ENCODE peak calls at places on chromosomes 13 and 19, in four cellular contexts. R is mammary epithelial cell; U is CD4-positive, alpha-beta T cell; S is left ventricle myocardium inferior. X is an unnamed sample.

GRCh38 chr13:60402022-60402421 is 5.0 kb downstream of the TDRD3 start:
- DNase-seq in R (peak), U (no peak), S (no peak), X (no peak)

GRCh38 chr13:31739226-31739625 is at the start of gene RXFP2:
- DNase-seq in R (no peak), U (no peak), S (no peak), X (no peak)

GRCh38 chr13:39603424-39603947 is 493 bp upstream of the LHFPL6 start:
- DNase-seq in R (no peak), U (no peak), S (no peak), X (no peak)

GRCh38 chr19:27774337-27774736 is 1438.6 kb downstream of the UQCRFS1 start:
- DNase-seq in R (no peak), U (no peak), S (no peak), X (no peak)

GRCh38 chr19:41746593-41747227 is 8.6 kb upstream of the CEACAM6 start:
- DNase-seq in R (peak), U (peak), S (no peak), X (no peak)

GRCh38 chr13:20165417-20166257 is 4.8 kb upstream of the GJA3 start:
- DNase-seq in R (no peak), U (no peak), S (no peak), X (no peak)

GRCh38 chr13:23383151-23383550 is 50.4 kb downstream of the SACS start:
- DNase-seq in R (no peak), U (no peak), S (no peak), X (no peak)

GRCh38 chr19:29576761-29577661 is 29.1 kb upstream of the POP4 start:
- DNase-seq in R (peak), U (no peak), S (no peak), X (no peak)

GRCh38 chr13:42561752-42562467 is 12.0 kb upstream of the TNFSF11 start:
- DNase-seq in R (no peak), U (no peak), S (no peak), X (no peak)

GRCh38 chr19:4379383-4380253 is 20.7 kb downstream of the SH3GL1 start:
- DNase-seq in R (peak), U (no peak), S (no peak), X (peak)

GRCh38 chr19:41945135-41945766 is 13.9 kb downstream of the RABAC1 start:
- DNase-seq in R (no peak), U (peak), S (no peak), X (no peak)

GRCh38 chr13:114285166-114285808 is 3.9 kb downstream of the UPF3A start:
- DNase-seq in R (peak), U (no peak), S (no peak), X (no peak)

GRCh38 chr19:29514525-29515232 is 11.1 kb upstream of the VSTM2B start:
- DNase-seq in R (no peak), U (no peak), S (no peak), X (no peak)

GRCh38 chr13:20869540-20869939 is 33.0 kb downstream of the XPO4 start:
- DNase-seq in R (no peak), U (no peak), S (no peak), X (no peak)

GRCh38 chr19:13091400-13092161 is 11.1 kb downstream of the LYL1 start:
- DNase-seq in R (no peak), U (no peak), S (peak), X (no peak)

GRCh38 chr13:25394661-25395060 is 22.9 kb downstream of the ATP8A2 start:
- DNase-seq in R (no peak), U (no peak), S (no peak), X (no peak)

GRCh38 chr19:6312018-6312417 is 21.4 kb downstream of the ACER1 start:
- DNase-seq in R (no peak), U (no peak), S (no peak), X (no peak)

GRCh38 chr13:74206061-74206561 is 71.9 kb upstream of the KLF12 start:
- DNase-seq in R (peak), U (no peak), S (no peak), X (no peak)

GRCh38 chr13:77084755-77085154 is 57.8 kb upstream of the FBXL3 start:
- DNase-seq in R (no peak), U (no peak), S (no peak), X (no peak)

GRCh38 chr13:79667771-79668170 is 186.8 kb downstream of the NDFIP2 start:
- DNase-seq in R (no peak), U (no peak), S (no peak), X (no peak)

GRCh38 chr19:8569066-8569761 is 8.0 kb downstream of the MYO1F start:
- DNase-seq in R (peak), U (peak), S (peak), X (no peak)

GRCh38 chr13:99028890-99029289 is 51.0 kb upstream of the DOCK9 start:
- DNase-seq in R (no peak), U (no peak), S (no peak), X (no peak)

GRCh38 chr19:48158210-48158790 is 11.8 kb downstream of the LIG1 start:
- DNase-seq in R (no peak), U (no peak), S (no peak), X (no peak)

GRCh38 chr19:32814624-32815023 is 54.9 kb downstream of the SLC7A9 start:
- DNase-seq in R (no peak), U (no peak), S (no peak), X (no peak)

GRCh38 chr19:58361900-58362271 is 665 bp downstream of the ZNF497 start:
- DNase-seq in R (no peak), U (no peak), S (peak), X (no peak)

GRCh38 chr19:38900220-38900629 is 456 bp downstream of the NFKBIB start:
- DNase-seq in R (no peak), U (no peak), S (no peak), X (no peak)

GRCh38 chr19:29485293-29485692 is 40.5 kb upstream of the VSTM2B start:
- DNase-seq in R (no peak), U (no peak), S (no peak), X (no peak)

GRCh38 chr19:15264061-15264932 is 32.0 kb upstream of the EPHX3 start:
- DNase-seq in R (peak), U (peak), S (peak), X (peak)
- TF ChIP-seq CTCF in R (peak), U (peak), S (peak), X (no peak)

GRCh38 chr19:49544154-49544553 is 16.4 kb downstream of the RCN3 start:
- DNase-seq in R (no peak), U (no peak), S (no peak), X (no peak)

GRCh38 chr19:49543032-49543431 is 15.2 kb downstream of the RCN3 start:
- DNase-seq in R (no peak), U (no peak), S (no peak), X (no peak)

GRCh38 chr19:49551531-49551930 is 23.7 kb downstream of the RCN3 start:
- DNase-seq in R (no peak), U (no peak), S (no peak), X (no peak)

GRCh38 chr19:49549045-49549444 is 21.2 kb downstream of the RCN3 start:
- DNase-seq in R (no peak), U (no peak), S (no peak), X (no peak)

DNA sequence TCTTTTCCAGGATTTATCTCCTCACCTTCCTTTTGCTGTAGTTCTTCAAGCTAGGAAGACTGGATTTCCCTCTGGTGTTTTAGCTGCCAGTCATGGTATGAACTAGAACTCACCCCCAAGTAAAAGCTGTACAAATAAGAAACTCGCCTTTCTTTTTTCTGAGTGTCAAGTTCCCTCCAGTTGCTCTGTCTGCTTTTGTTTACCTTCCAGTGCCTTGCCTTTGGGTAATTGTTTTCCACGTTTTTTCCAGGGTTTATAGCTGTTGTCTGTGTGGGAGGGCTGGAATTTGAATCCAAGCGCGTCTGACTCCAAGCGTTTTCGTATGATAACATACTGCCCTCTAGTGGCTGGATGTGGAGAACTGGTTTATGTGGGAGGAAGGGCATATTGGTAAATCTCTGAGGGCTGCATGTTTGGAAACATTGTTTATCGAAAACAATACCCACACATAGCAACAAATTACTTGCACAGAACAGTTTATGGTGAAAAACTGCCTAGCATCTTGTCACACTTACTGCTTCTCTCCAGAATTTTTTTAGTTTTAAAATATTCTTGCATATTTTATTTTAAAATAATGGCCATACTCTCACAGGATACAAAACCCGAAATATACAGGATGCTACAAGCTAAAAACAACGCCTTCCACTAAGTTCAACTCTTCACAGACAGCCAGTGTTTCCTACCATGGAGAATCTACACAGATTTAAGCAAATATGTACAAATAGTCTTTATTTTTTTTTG is 19.2 kb downstream of the RCN3 start:
- DNase-seq in R (peak), U (no peak), S (no peak), X (peak)
- TF ChIP-seq CTCF in R (peak), U (peak), S (peak), X (no peak)

GRCh38 chr19:16441661-16442071 is 30.1 kb downstream of the EPS15L1 start:
- DNase-seq in R (no peak), U (no peak), S (no peak), X (no peak)
- TF ChIP-seq CTCF in R (peak), U (no peak), S (peak), X (no peak)

DNA sequence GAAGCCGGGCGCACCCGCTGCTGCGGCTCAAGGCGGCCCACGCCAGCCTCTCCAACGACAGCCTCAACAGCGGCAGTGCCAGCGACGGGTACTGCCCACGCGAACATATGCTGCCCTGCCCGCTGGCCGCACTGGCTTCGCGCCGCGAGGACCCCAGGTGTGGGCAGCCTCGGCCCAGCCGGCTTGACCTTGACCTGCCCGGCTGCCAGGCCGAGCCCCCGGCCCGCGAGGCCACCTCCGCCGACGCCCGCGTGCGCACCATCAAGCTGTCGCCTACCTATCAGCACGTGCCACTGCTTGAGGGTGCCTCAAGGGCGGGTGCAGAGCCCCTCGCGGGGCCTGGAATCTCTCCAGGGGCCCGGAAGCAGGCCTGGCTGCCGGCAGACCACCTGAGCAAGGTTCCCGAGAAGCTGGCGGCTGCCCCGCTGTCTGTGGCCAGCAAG is 13.0 kb downstream of the C19orf25 start:
- DNase-seq in R (no peak), U (no peak), S (no peak), X (no peak)
- TF ChIP-seq CTCF in R (no peak), U (peak), S (no peak), X (no peak)

GRCh38 chr13:82740442-82740841 is 1141.8 kb downstream of the SLITRK1 start:
- DNase-seq in R (no peak), U (no peak), S (no peak), X (no peak)

GRCh38 chr13:82739881-82740280 is 1142.4 kb downstream of the SLITRK1 start:
- DNase-seq in R (no peak), U (no peak), S (no peak), X (no peak)
- TF ChIP-seq CTCF in R (no peak), U (no peak), S (no peak), X (no peak)

X was measured in omental fat pad.